ENCODE peak calls at places on chromosomes 6 and 20, in nine cellular contexts. E is lower leg skin; O is CD4-positive, alpha-beta T cell; I is WTC11; A is neural progenitor cell; G is prostate gland; Q is BJ; B is nephron progenitor cell; R is left ventricle myocardium inferior. C is an unnamed sample.
A peak's percentile ranks its signal among the peaks of the same experiment; 100 is the strongest.

GRCh38 chr6:26592649-26593048 is 4.1 kb upstream of the ABT1 start:
- DNase-seq in A (no peak), B (no peak), E (no peak), R (no peak), O (no peak), G (no peak), I (no peak), Q (no peak), C (no peak)

GRCh38 chr20:36830791-36831691 is 44.9 kb upstream of the TLDC2 start:
- DNase-seq in O (no peak), E (no peak), Q (no peak), G (no peak), I (no peak), R (peak; percentile 80), A (no peak), B (no peak), C (no peak)

GRCh38 chr20:59825944-59826759 is 107.3 kb downstream of the SYCP2 start:
- DNase-seq in R (no peak), Q (no peak), I (no peak), B (no peak), E (peak; percentile 85), O (no peak), G (peak; percentile 71), A (no peak), C (no peak)

GRCh38 chr6:111057074-111057752 is 30.1 kb upstream of the SLC16A10 start:
- DNase-seq in Q (no peak), B (peak; percentile 4), R (no peak), A (peak; percentile 51), E (no peak), O (no peak), G (peak; percentile 17), I (no peak), C (no peak)

GRCh38 chr6:127190552-127190951 is 72.1 kb downstream of the RSPO3 start:
- DNase-seq in E (no peak), G (no peak), Q (no peak), O (no peak), I (no peak), B (no peak), A (peak; percentile 36), R (no peak), C (no peak)

GRCh38 chr6:165746331-165746730 is 83.3 kb upstream of the PDE10A start:
- DNase-seq in O (no peak), Q (no peak), I (no peak), A (no peak), G (no peak), E (no peak), B (no peak), R (no peak), C (no peak)

GRCh38 chr6:40822619-40823018 is 216.4 kb downstream of the UNC5CL start:
- DNase-seq in A (no peak), B (no peak), I (no peak), Q (no peak), E (no peak), O (no peak), R (no peak), G (no peak), C (no peak)

GRCh38 chr20:6975326-6975725 is 207.8 kb downstream of the BMP2 start:
- DNase-seq in A (no peak), R (no peak), E (no peak), O (no peak), G (no peak), Q (no peak), B (no peak), I (no peak), C (no peak)

GRCh38 chr6:107977283-107977682 is 19.3 kb upstream of the SEC63 start:
- DNase-seq in G (no peak), O (no peak), I (no peak), R (no peak), Q (no peak), B (no peak), E (no peak), A (peak; percentile 30), C (no peak)

GRCh38 chr6:71190809-71191208 is 97.8 kb upstream of the OGFRL1 start:
- DNase-seq in A (peak; percentile 13), E (no peak), Q (no peak), G (no peak), R (no peak), I (no peak), B (no peak), O (no peak), C (no peak)

GRCh38 chr20:38127011-38127621 is 38.0 kb downstream of the TGM2 start:
- DNase-seq in R (no peak), E (peak; percentile 70), O (no peak), I (no peak), A (no peak), B (no peak), G (no peak), Q (no peak), C (no peak)

GRCh38 chr20:4603724-4604123 is 118.0 kb upstream of the PRND start:
- DNase-seq in G (no peak), R (no peak), E (no peak), B (no peak), O (no peak), A (no peak), I (no peak), Q (no peak), C (no peak)

GRCh38 chr6:149385998-149386646 is 13.9 kb upstream of the SUMO4 start:
- DNase-seq in Q (no peak), R (no peak), I (no peak), E (no peak), B (no peak), A (no peak), G (no peak), O (no peak), C (no peak)

GRCh38 chr20:6636209-6637159 is 131.0 kb upstream of the BMP2 start:
- DNase-seq in Q (no peak), G (peak; percentile 43), B (peak; percentile 7), O (no peak), A (peak; percentile 54), E (no peak), I (no peak), R (no peak), C (no peak)

GRCh38 chr20:50569864-50570836 is 60.0 kb downstream of the PTPN1 start:
- DNase-seq in E (no peak), R (no peak), B (no peak), O (peak; percentile 32), A (peak; percentile 56), Q (no peak), I (peak; percentile 58), G (no peak), C (no peak)

GRCh38 chr6:42084889-42085288 is 34.6 kb downstream of the TAF8 start:
- DNase-seq in I (no peak), Q (no peak), O (no peak), B (no peak), E (no peak), R (no peak), A (no peak), G (no peak), C (no peak)
- TF ChIP-seq CTCF in I (no peak), Q (no peak), O (no peak), B (no peak), E (no peak), R (no peak), A (no peak), G (no peak), C (no peak)

GRCh38 chr20:60851826-60852704 is 400.0 kb upstream of the CDH4 start:
- DNase-seq in I (peak; percentile 68), B (peak; percentile 56), G (no peak), O (no peak), E (peak; percentile 34), Q (no peak), A (peak; percentile 66), R (no peak), C (no peak)
- TF ChIP-seq CTCF in I (peak; percentile 64), B (peak; percentile 65), G (peak; percentile 19), O (no peak), E (no peak), Q (no peak), A (peak; percentile 88), R (peak; percentile 55), C (no peak)

DNA sequence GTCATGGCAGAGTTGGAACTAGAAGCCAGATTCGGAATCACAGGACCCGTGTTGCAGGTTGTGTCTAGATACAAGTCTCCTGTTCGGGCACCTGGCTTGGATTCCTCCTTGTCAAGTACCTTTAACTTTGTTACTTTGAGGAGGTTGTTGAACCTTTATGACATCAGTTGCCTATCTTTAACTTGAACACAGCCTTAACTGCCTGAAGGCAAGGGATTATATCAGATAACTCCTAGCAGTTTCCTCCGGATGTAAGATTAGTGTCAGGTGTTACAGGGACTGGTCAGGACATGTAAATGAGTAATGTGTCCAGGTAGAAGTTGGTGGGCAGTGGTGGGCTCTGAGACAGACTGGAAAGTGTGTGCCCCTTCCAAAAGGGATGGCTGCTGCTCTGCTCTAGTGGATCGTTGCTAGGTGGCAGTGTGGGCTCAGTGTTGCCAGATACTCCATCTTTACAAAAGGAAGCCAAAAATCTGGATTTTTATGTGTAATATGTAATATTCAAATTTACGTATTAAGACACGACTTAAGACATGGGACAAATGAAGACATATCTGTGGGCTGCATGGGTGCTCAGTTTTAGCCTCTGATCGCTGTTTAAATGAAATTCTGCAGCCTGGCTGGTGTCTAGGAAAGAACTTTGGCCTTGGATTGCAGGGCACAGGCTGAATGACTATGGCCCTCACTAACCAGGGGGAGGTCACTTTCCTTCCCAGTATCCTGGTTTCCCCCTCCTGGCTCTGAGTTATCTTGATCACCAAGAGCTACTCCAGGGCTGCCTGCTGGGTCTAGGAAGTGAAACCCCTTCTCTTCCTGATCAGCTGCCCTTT is 27.1 kb downstream of the CHMP4B start:
- DNase-seq in I (no peak), Q (no peak), G (no peak), A (peak; percentile 16), E (no peak), B (no peak), O (no peak), R (no peak), C (no peak)
- TF ChIP-seq CTCF in I (no peak), Q (no peak), G (no peak), A (peak; percentile 24), E (no peak), B (no peak), O (no peak), R (no peak), C (no peak)

DNA sequence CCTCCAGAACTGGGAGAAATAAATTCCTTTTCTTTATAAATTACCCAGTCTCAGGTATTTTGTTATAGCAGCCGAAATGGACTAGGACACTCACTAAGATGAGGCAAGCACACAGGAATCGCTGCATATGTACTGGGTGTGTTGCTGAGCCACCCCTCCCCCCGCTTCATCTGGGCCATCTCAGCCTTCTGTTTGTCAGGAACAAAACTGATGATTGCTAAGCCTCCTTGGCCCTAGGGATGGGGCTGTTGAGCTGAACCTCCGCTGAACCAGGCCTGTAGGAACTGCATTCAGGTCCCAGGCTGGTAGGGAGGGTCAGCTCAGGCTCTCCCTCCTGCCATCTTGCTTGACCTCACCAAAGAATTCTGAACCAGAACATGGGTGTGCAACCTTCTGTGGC is 108.6 kb downstream of the MAP3K7 start:
- DNase-seq in Q (no peak), I (peak; percentile 73), A (peak; percentile 57), O (no peak), R (no peak), G (no peak), B (no peak), E (no peak), C (no peak)
- TF ChIP-seq CTCF in Q (no peak), I (no peak), A (peak; percentile 23), O (no peak), R (no peak), G (no peak), B (no peak), E (no peak), C (no peak)

DNA sequence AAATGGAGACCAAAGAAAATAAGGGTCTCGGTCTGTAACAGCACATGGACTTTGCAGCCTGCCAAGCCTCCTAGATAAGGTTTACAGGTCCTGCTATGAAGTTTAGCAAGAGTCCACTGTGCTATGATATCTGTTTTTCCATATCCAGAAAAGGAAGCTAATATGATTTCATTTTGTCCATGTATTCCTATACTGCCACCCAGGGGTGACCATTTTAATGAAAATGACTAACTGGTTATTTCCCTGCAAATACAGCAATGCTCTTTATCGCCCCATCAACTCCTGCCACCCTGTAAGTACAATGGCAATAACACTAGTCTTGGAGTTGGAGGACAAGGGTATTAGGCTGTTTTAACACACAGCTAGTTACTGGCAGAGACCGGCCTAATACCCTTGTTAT is 115.2 kb upstream of the GLP1R start:
- DNase-seq in E (no peak), O (no peak), B (no peak), Q (no peak), A (no peak), G (no peak), R (no peak), I (no peak), C (no peak)
- TF ChIP-seq CTCF in E (no peak), O (no peak), B (no peak), Q (no peak), A (no peak), G (peak; percentile 40), R (no peak), I (no peak), C (peak; percentile 44)

C was measured in natural killer cell.